ENCODE peak calls at places on chromosomes 6 and 20, in six cellular contexts. B, R, M, S, X and H are unnamed samples.

GRCh38 chr20:20079102-20079784 is 26.9 kb downstream of the CFAP61 start:
- DNase-seq in S (no peak), R (no peak), M (no peak), B (no peak), X (no peak), H (peak; percentile 13)

GRCh38 chr6:10149603-10150002 is 265.3 kb downstream of the TFAP2A start:
- DNase-seq in X (no peak), S (no peak), B (no peak), R (no peak), M (no peak), H (no peak)

GRCh38 chr6:71544028-71544427 is 255.4 kb downstream of the OGFRL1 start:
- DNase-seq in R (no peak), B (no peak), M (peak; percentile 65), S (no peak), X (no peak), H (no peak)

GRCh38 chr6:89681983-89682564 is 43.5 kb upstream of the LYRM2 start:
- DNase-seq in M (no peak), S (no peak), B (no peak), R (no peak), X (no peak), H (no peak)

GRCh38 chr6:162032620-162033019 is 694.9 kb downstream of the PRKN start:
- DNase-seq in B (no peak), S (no peak), X (no peak), M (peak; percentile 69), R (peak; percentile 23), H (peak; percentile 4)

GRCh38 chr6:160355001-160355400 is 6.8 kb downstream of the SLC22A3 start:
- DNase-seq in X (no peak), R (peak; percentile 70), M (peak; percentile 69), B (no peak), S (no peak), H (peak; percentile 90)

GRCh38 chr6:22333802-22334201 is 37.0 kb upstream of the PRL start:
- DNase-seq in M (no peak), R (no peak), X (no peak), B (no peak), S (no peak), H (no peak)

GRCh38 chr6:40999498-41000070 is 39.4 kb downstream of the UNC5CL start:
- DNase-seq in M (peak; percentile 79), B (peak; percentile 61), R (no peak), X (no peak), S (peak; percentile 36), H (peak; percentile 44)

GRCh38 chr6:156781882-156782631 is 4.9 kb downstream of the ARID1B start:
- DNase-seq in B (no peak), S (no peak), M (no peak), X (no peak), R (no peak), H (peak; percentile 29)

GRCh38 chr6:2960935-2961334 is 10.4 kb downstream of the SERPINB6 start:
- DNase-seq in X (no peak), R (no peak), S (no peak), B (no peak), M (no peak), H (no peak)

GRCh38 chr6:79373880-79374279 is 139.4 kb upstream of the HMGN3 start:
- DNase-seq in B (no peak), M (no peak), X (no peak), R (peak; percentile 7), S (no peak), H (peak; percentile 56)

GRCh38 chr6:138965971-138966370 is 22.1 kb downstream of the REPS1 start:
- DNase-seq in R (no peak), X (no peak), S (no peak), B (no peak), M (no peak), H (no peak)

GRCh38 chr20:63696311-63696627 is 183 bp upstream of the TNFRSF6B start:
- DNase-seq in M (peak; percentile 46), S (peak; percentile 40), R (peak; percentile 85), X (peak; percentile 30), B (no peak), H (peak; percentile 57)

GRCh38 chr6:43773050-43773956 is 3.3 kb downstream of the VEGFA start:
- DNase-seq in S (peak; percentile 44), R (peak; percentile 62), M (peak; percentile 64), X (no peak), B (no peak), H (peak; percentile 60)

GRCh38 chr6:132392792-132393191 is 8.5 kb downstream of the MOXD1 start:
- DNase-seq in X (no peak), B (no peak), M (no peak), R (peak; percentile 22), S (peak; percentile 51), H (peak; percentile 47)

GRCh38 chr6:113672691-113673149 is 184.4 kb upstream of the MARCKS start:
- DNase-seq in S (no peak), M (peak; percentile 75), R (no peak), B (peak; percentile 61), X (no peak), H (no peak)

GRCh38 chr6:116556065-116556464 is 2.5 kb downstream of the CALHM4 start:
- DNase-seq in X (no peak), B (no peak), R (no peak), S (no peak), M (peak; percentile 49), H (peak; percentile 60)

GRCh38 chr6:16320533-16321340 is 82.3 kb downstream of the GMPR start:
- DNase-seq in M (peak; percentile 58), R (no peak), X (no peak), B (peak; percentile 64), S (no peak), H (no peak)

GRCh38 chr6:9766240-9766915 is 648.5 kb downstream of the TFAP2A start:
- DNase-seq in X (no peak), M (peak; percentile 66), R (peak; percentile 56), B (no peak), S (peak; percentile 10), H (peak; percentile 62)

GRCh38 chr6:111844921-111845320 is 28.3 kb downstream of the FYN start:
- DNase-seq in B (no peak), X (no peak), R (no peak), M (peak; percentile 28), S (no peak), H (no peak)

DNA sequence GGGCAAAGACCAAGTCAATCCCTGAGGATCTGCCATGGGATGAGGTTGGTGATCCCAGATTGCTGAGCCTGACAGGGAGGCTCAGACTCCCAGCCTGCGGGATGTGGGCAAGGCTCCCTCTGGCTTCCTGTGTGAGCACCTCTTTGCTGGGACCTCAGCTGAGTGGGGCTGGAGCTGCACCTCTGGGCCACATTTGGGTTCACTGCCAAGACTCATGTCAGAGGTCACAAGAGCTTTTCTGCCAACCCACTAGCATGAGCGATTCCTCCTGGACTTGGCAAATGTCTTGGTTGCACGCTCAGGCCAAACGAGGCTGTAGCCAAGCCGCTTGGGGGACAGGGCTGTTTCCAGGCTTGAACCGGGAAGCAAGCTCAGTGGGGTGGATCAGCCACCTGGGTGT is 359.3 kb downstream of the CDH4 start:
- DNase-seq in S (no peak), B (no peak), X (no peak), R (no peak), M (no peak), H (no peak)
- H3K4me3 ChIP-seq in S (no peak overlapping the region), B (no peak overlapping the region), X (no peak overlapping the region), R (no peak overlapping the region), M (no peak overlapping the region), H (no peak overlapping the region)

DNA sequence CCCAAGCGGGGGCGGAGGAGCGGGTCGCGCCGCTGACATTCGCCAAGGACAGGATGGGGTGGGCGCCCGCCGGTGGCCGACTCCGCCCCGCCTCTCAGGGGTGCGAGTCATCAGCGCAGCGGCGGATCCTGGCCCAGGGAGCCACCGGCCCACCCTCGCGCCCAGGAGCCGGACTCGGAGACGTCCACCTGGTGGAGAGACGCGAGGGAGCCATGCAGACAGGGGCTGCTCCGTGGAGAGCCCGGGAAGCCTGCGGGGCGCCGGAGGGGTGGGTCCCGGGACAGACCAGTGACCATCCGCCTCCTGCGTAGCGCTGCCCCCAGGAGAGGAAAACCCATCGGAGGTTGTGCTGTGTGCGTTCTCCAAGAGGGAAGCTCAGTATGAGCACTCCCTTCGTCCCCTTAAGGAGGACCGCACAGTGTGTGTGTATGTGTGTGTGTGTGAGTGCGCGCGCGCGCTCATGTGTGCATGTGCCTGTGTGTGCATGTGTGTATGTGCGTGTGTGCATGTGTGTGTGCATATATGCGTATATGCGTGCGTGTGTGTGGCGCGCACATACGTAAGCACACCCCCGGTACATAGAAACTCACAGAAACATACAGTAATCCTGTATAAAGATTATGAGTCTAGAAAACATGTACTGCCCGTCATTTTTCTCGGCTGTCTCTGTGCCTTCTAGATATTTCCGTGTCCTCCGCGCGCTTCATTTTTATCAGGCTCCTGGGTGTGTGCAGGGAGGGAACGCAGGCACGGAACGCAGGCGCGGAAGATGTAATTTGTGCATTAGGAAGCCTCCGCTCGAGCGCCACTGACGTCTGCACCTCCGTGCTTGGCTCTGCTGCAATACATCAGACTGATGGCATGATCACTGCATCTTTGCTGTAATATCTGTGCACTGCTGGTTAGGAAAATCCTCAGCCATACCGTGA is 158.9 kb downstream of the TBXT start:
- DNase-seq in S (no peak), B (peak; percentile 18), X (no peak), M (peak; percentile 84), R (no peak), H (no peak)
- TF ChIP-seq CTCF in S (no peak), B (no peak), X (no peak), M (peak; percentile 25), R (no peak), H (no peak)

GRCh38 chr20:3240776-3241363 is 1.9 kb upstream of the SLC4A11 start:
- DNase-seq in B (no peak), R (no peak), X (no peak), M (no peak), S (no peak), H (no peak)

GRCh38 chr20:3239867-3240775 is 1.1 kb upstream of the SLC4A11 start:
- DNase-seq in B (no peak), R (peak; percentile 57), S (no peak), X (no peak), M (peak; percentile 37), H (peak; percentile 58)

GRCh38 chr20:3238616-3239025 is 369 bp downstream of the SLC4A11 start:
- DNase-seq in M (peak; percentile 22), X (peak; percentile 14), S (no peak), R (peak; percentile 67), B (no peak), H (peak; percentile 33)

GRCh38 chr20:3237958-3238615 is 903 bp downstream of the SLC4A11 start:
- DNase-seq in S (no peak), R (no peak), B (no peak), M (no peak), X (no peak), H (no peak)

GRCh38 chr20:3239026-3239866 is at the start of gene SLC4A11:
- DNase-seq in X (no peak), R (peak; percentile 87), B (peak; percentile 45), S (peak; percentile 54), M (peak; percentile 67), H (peak; percentile 80)
- H3K27me3 ChIP-seq in X (peaks cover 5% of the 10 kb centered on the region), R (no peaks in the 10 kb centered on the region), B (peaks cover 70% of the 10 kb centered on the region), S (no peaks in the 10 kb centered on the region), M (peaks cover 84% of the 10 kb centered on the region), H (no peaks in the 10 kb centered on the region)

DNA sequence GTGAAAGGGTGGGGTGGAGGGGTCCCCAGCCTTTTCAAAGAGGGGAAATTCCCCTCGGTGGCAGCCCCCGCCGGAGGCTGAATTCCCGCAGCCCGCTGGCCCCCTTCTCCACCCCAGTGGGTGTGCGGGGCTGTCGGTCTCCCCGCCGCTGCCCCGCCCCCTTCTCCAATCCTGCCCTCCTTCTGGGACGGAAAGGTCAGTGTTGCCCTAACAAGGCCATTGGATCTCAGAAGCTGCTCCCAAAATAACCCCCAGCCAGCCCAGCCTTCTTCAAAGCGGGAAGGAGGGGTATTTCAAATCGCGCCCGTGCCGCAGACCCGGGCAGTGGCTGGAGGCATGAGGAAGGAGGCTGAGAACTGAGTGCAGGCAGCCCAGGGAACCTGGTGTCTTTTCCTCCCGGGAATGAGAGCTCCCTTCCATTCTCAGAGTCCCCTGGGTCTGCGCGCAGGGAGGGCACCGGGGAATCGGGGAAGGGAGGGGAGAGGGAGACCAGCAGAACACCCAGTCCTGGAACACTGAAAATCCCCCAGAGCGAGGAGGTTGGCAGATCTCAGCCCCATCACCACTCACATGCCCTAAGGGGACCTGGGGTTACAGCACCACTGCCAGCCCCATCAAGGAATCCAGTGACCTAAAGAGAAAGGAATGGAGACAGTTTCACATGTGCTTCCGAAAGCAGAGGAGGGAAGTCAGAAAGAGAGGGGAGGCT is at the start of gene JPH2:
- DNase-seq in R (peak; percentile 83), S (no peak), X (no peak), M (peak; percentile 55), B (peak; percentile 72), H (peak; percentile 77)
- H3K4me3 ChIP-seq in R (peak within 1 kb of the TSS; percentile 55), S (peak within 1 kb of the TSS; percentile 16), X (peak within 1 kb of the TSS; percentile 29), M (peak within 1 kb of the TSS; percentile 95), B (peak within 1 kb of the TSS; percentile 73), H (peak within 1 kb of the TSS; percentile 27)